ENCODE peak calls at places on chromosomes 4 and X, in ten cellular contexts. One of them, this sample, is unnamed. For H3K36me3 and H3K9me3, the result is how much of the 10 kb centered on the place peaks cover.

GRCh38 chrX:22912598-22912997 is 87.2 kb upstream of the DDX53 start:
- DNase-seq in GM23248: no peak
- DNase-seq in thoracic aorta: no peak
- DNase-seq in effector memory CD4-positive, alpha-beta T cell: no peak
- DNase-seq in IMR-90: no peak
- DNase-seq in iPS DF 6.9: no peak
- DNase-seq in naive thymus-derived CD4-positive, alpha-beta T cell: no peak
- DNase-seq in SK-N-SH: no peak
- DNase-seq in tibial artery: no peak
- DNase-seq in aorta: no peak
- DNase-seq in this sample: no peak

GRCh38 chr4:171983935-171984805 is 171.0 kb downstream of the GALNTL6 start:
- DNase-seq in thoracic aorta: no peak
- DNase-seq in iPS DF 6.9: no peak
- DNase-seq in aorta: no peak
- DNase-seq in SK-N-SH: no peak
- DNase-seq in naive thymus-derived CD4-positive, alpha-beta T cell: no peak
- DNase-seq in GM23248: no peak
- DNase-seq in tibial artery: no peak
- DNase-seq in effector memory CD4-positive, alpha-beta T cell: no peak
- DNase-seq in IMR-90: no peak
- DNase-seq in this sample: peak

GRCh38 chr4:155017426-155017825 is 191.0 kb upstream of the NPY2R start:
- DNase-seq in SK-N-SH: no peak
- DNase-seq in naive thymus-derived CD4-positive, alpha-beta T cell: no peak
- DNase-seq in IMR-90: no peak
- DNase-seq in effector memory CD4-positive, alpha-beta T cell: no peak
- DNase-seq in thoracic aorta: no peak
- DNase-seq in GM23248: no peak
- DNase-seq in aorta: no peak
- DNase-seq in tibial artery: no peak
- DNase-seq in iPS DF 6.9: no peak
- DNase-seq in this sample: no peak

GRCh38 chr4:2791518-2792395 is 1.1 kb upstream of the SH3BP2 start:
- DNase-seq in effector memory CD4-positive, alpha-beta T cell: no peak
- DNase-seq in naive thymus-derived CD4-positive, alpha-beta T cell: no peak
- DNase-seq in iPS DF 6.9: no peak
- DNase-seq in GM23248: no peak
- DNase-seq in SK-N-SH: peak
- DNase-seq in tibial artery: peak
- DNase-seq in aorta: peak
- DNase-seq in IMR-90: no peak
- DNase-seq in thoracic aorta: no peak
- DNase-seq in this sample: no peak

GRCh38 chr4:2364654-2365053 is 53.8 kb downstream of the ZFYVE28 start:
- DNase-seq in effector memory CD4-positive, alpha-beta T cell: peak
- DNase-seq in GM23248: peak
- DNase-seq in IMR-90: no peak
- DNase-seq in thoracic aorta: no peak
- DNase-seq in aorta: peak
- DNase-seq in iPS DF 6.9: no peak
- DNase-seq in SK-N-SH: no peak
- DNase-seq in naive thymus-derived CD4-positive, alpha-beta T cell: peak
- DNase-seq in tibial artery: no peak
- DNase-seq in this sample: peak

GRCh38 chrX:9378980-9379696 is 85.7 kb upstream of the TBL1X start:
- DNase-seq in aorta: no peak
- DNase-seq in IMR-90: peak
- DNase-seq in naive thymus-derived CD4-positive, alpha-beta T cell: no peak
- DNase-seq in SK-N-SH: no peak
- DNase-seq in effector memory CD4-positive, alpha-beta T cell: no peak
- DNase-seq in thoracic aorta: no peak
- DNase-seq in tibial artery: no peak
- DNase-seq in iPS DF 6.9: no peak
- DNase-seq in GM23248: peak
- DNase-seq in this sample: no peak

GRCh38 chrX:27350476-27350875 is 112.7 kb downstream of the PPP4R3C start:
- DNase-seq in tibial artery: no peak
- DNase-seq in thoracic aorta: no peak
- DNase-seq in GM23248: no peak
- DNase-seq in SK-N-SH: no peak
- DNase-seq in effector memory CD4-positive, alpha-beta T cell: no peak
- DNase-seq in naive thymus-derived CD4-positive, alpha-beta T cell: no peak
- DNase-seq in aorta: no peak
- DNase-seq in IMR-90: no peak
- DNase-seq in iPS DF 6.9: no peak
- DNase-seq in this sample: no peak

GRCh38 chr4:78876568-78877320 is 62.5 kb downstream of the PAQR3 start:
- DNase-seq in SK-N-SH: no peak
- DNase-seq in GM23248: peak
- DNase-seq in aorta: no peak
- DNase-seq in thoracic aorta: no peak
- DNase-seq in IMR-90: peak
- DNase-seq in effector memory CD4-positive, alpha-beta T cell: no peak
- DNase-seq in tibial artery: no peak
- DNase-seq in iPS DF 6.9: no peak
- DNase-seq in naive thymus-derived CD4-positive, alpha-beta T cell: no peak
- DNase-seq in this sample: no peak

GRCh38 chrX:39675619-39676018 is 422.1 kb downstream of the BCOR start:
- DNase-seq in thoracic aorta: no peak
- DNase-seq in SK-N-SH: no peak
- DNase-seq in IMR-90: no peak
- DNase-seq in effector memory CD4-positive, alpha-beta T cell: no peak
- DNase-seq in tibial artery: peak
- DNase-seq in naive thymus-derived CD4-positive, alpha-beta T cell: no peak
- DNase-seq in GM23248: peak
- DNase-seq in iPS DF 6.9: no peak
- DNase-seq in aorta: no peak
- DNase-seq in this sample: no peak

GRCh38 chrX:110568396-110568795 is 209.7 kb downstream of the RTL9 start:
- DNase-seq in naive thymus-derived CD4-positive, alpha-beta T cell: no peak
- DNase-seq in IMR-90: no peak
- DNase-seq in tibial artery: no peak
- DNase-seq in effector memory CD4-positive, alpha-beta T cell: no peak
- DNase-seq in thoracic aorta: no peak
- DNase-seq in GM23248: no peak
- DNase-seq in SK-N-SH: no peak
- DNase-seq in iPS DF 6.9: no peak
- DNase-seq in aorta: no peak
- DNase-seq in this sample: peak

GRCh38 chr4:2931765-2932560 is 31.2 kb downstream of the NOP14 start:
- DNase-seq in SK-N-SH: no peak
- DNase-seq in GM23248: no peak
- DNase-seq in IMR-90: no peak
- DNase-seq in aorta: peak
- DNase-seq in thoracic aorta: peak
- DNase-seq in iPS DF 6.9: no peak
- DNase-seq in effector memory CD4-positive, alpha-beta T cell: peak
- DNase-seq in naive thymus-derived CD4-positive, alpha-beta T cell: peak
- DNase-seq in tibial artery: peak
- DNase-seq in this sample: peak

GRCh38 chr4:54727346-54727745 is 69.6 kb downstream of the KIT start:
- DNase-seq in GM23248: no peak
- DNase-seq in aorta: no peak
- DNase-seq in effector memory CD4-positive, alpha-beta T cell: no peak
- DNase-seq in thoracic aorta: no peak
- DNase-seq in IMR-90: no peak
- DNase-seq in naive thymus-derived CD4-positive, alpha-beta T cell: no peak
- DNase-seq in iPS DF 6.9: no peak
- DNase-seq in tibial artery: no peak
- DNase-seq in SK-N-SH: no peak
- DNase-seq in this sample: no peak

GRCh38 chr4:41262198-41262597 is 5.5 kb downstream of the UCHL1 start:
- DNase-seq in aorta: no peak
- DNase-seq in IMR-90: no peak
- DNase-seq in effector memory CD4-positive, alpha-beta T cell: no peak
- DNase-seq in tibial artery: no peak
- DNase-seq in GM23248: no peak
- DNase-seq in SK-N-SH: no peak
- DNase-seq in iPS DF 6.9: no peak
- DNase-seq in thoracic aorta: no peak
- DNase-seq in naive thymus-derived CD4-positive, alpha-beta T cell: no peak
- DNase-seq in this sample: no peak
- H3K36me3 ChIP-seq in aorta: under half
- H3K36me3 ChIP-seq in IMR-90: half or more
- H3K36me3 ChIP-seq in effector memory CD4-positive, alpha-beta T cell: under half
- H3K36me3 ChIP-seq in tibial artery: under half
- H3K36me3 ChIP-seq in GM23248: under half
- H3K36me3 ChIP-seq in SK-N-SH: half or more
- H3K36me3 ChIP-seq in iPS DF 6.9: half or more
- H3K36me3 ChIP-seq in thoracic aorta: under half
- H3K36me3 ChIP-seq in naive thymus-derived CD4-positive, alpha-beta T cell: under half
- H3K36me3 ChIP-seq in this sample: half or more

GRCh38 chr4:273312-274017 is 31.8 kb downstream of the ZNF732 start:
- DNase-seq in IMR-90: no peak
- DNase-seq in GM23248: no peak
- DNase-seq in iPS DF 6.9: no peak
- DNase-seq in naive thymus-derived CD4-positive, alpha-beta T cell: no peak
- DNase-seq in aorta: no peak
- DNase-seq in SK-N-SH: no peak
- DNase-seq in tibial artery: no peak
- DNase-seq in thoracic aorta: no peak
- DNase-seq in effector memory CD4-positive, alpha-beta T cell: no peak
- DNase-seq in this sample: no peak
- H3K9me3 ChIP-seq in IMR-90: under half
- H3K9me3 ChIP-seq in GM23248: under half
- H3K9me3 ChIP-seq in iPS DF 6.9: under half
- H3K9me3 ChIP-seq in naive thymus-derived CD4-positive, alpha-beta T cell: half or more
- H3K9me3 ChIP-seq in aorta: under half
- H3K9me3 ChIP-seq in SK-N-SH: half or more
- H3K9me3 ChIP-seq in tibial artery: half or more
- H3K9me3 ChIP-seq in thoracic aorta: half or more
- H3K9me3 ChIP-seq in effector memory CD4-positive, alpha-beta T cell: under half
- H3K9me3 ChIP-seq in this sample: half or more

GRCh38 chrX:153717445-153717844 is 6.7 kb downstream of the BCAP31 start:
- DNase-seq in tibial artery: no peak
- DNase-seq in IMR-90: no peak
- DNase-seq in naive thymus-derived CD4-positive, alpha-beta T cell: no peak
- DNase-seq in effector memory CD4-positive, alpha-beta T cell: no peak
- DNase-seq in SK-N-SH: no peak
- DNase-seq in GM23248: no peak
- DNase-seq in aorta: no peak
- DNase-seq in iPS DF 6.9: no peak
- DNase-seq in thoracic aorta: no peak
- DNase-seq in this sample: peak
- H3K36me3 ChIP-seq in tibial artery: under half
- H3K36me3 ChIP-seq in IMR-90: under half
- H3K36me3 ChIP-seq in naive thymus-derived CD4-positive, alpha-beta T cell: under half
- H3K36me3 ChIP-seq in effector memory CD4-positive, alpha-beta T cell: under half
- H3K36me3 ChIP-seq in SK-N-SH: under half
- H3K36me3 ChIP-seq in GM23248: under half
- H3K36me3 ChIP-seq in aorta: under half
- H3K36me3 ChIP-seq in iPS DF 6.9: under half
- H3K36me3 ChIP-seq in thoracic aorta: under half
- H3K36me3 ChIP-seq in this sample: under half

GRCh38 chr4:139470295-139470694 is 16.4 kb downstream of the RAB33B start:
- DNase-seq in effector memory CD4-positive, alpha-beta T cell: no peak
- DNase-seq in aorta: no peak
- DNase-seq in naive thymus-derived CD4-positive, alpha-beta T cell: no peak
- DNase-seq in iPS DF 6.9: no peak
- DNase-seq in GM23248: no peak
- DNase-seq in IMR-90: no peak
- DNase-seq in thoracic aorta: no peak
- DNase-seq in SK-N-SH: no peak
- DNase-seq in tibial artery: no peak
- DNase-seq in this sample: no peak
- H3K9me3 ChIP-seq in effector memory CD4-positive, alpha-beta T cell: under half
- H3K9me3 ChIP-seq in aorta: under half
- H3K9me3 ChIP-seq in naive thymus-derived CD4-positive, alpha-beta T cell: under half
- H3K9me3 ChIP-seq in iPS DF 6.9: under half
- H3K9me3 ChIP-seq in GM23248: under half
- H3K9me3 ChIP-seq in IMR-90: under half
- H3K9me3 ChIP-seq in thoracic aorta: under half
- H3K9me3 ChIP-seq in SK-N-SH: under half
- H3K9me3 ChIP-seq in tibial artery: under half
- H3K9me3 ChIP-seq in this sample: under half

GRCh38 chr4:173436866-173437265 is 38.0 kb upstream of the SCRG1 start:
- DNase-seq in effector memory CD4-positive, alpha-beta T cell: no peak
- DNase-seq in thoracic aorta: no peak
- DNase-seq in iPS DF 6.9: no peak
- DNase-seq in naive thymus-derived CD4-positive, alpha-beta T cell: no peak
- DNase-seq in IMR-90: no peak
- DNase-seq in aorta: no peak
- DNase-seq in tibial artery: no peak
- DNase-seq in SK-N-SH: no peak
- DNase-seq in GM23248: no peak
- DNase-seq in this sample: no peak
- H3K36me3 ChIP-seq in effector memory CD4-positive, alpha-beta T cell: under half
- H3K36me3 ChIP-seq in thoracic aorta: under half
- H3K36me3 ChIP-seq in iPS DF 6.9: under half
- H3K36me3 ChIP-seq in naive thymus-derived CD4-positive, alpha-beta T cell: under half
- H3K36me3 ChIP-seq in IMR-90: under half
- H3K36me3 ChIP-seq in aorta: under half
- H3K36me3 ChIP-seq in tibial artery: under half
- H3K36me3 ChIP-seq in SK-N-SH: under half
- H3K36me3 ChIP-seq in GM23248: under half
- H3K36me3 ChIP-seq in this sample: under half